ENCODE peak calls at places on chromosomes 7 and 10, in six cellular contexts. C is endothelial cell of umbilical vein, H is fibroblast of lung, I is endodermal cell, S is GM23248, M is IMR-90. A is an unnamed sample. For H3K36me3, the result is how much of the 10 kb centered on the place peaks cover.

GRCh38 chr7:111903797-111904196 is 302.4 kb downstream of the DOCK4 start:
- DNase-seq in I (no peak), M (no peak), H (peak), C (no peak), S (no peak), A (no peak)

GRCh38 chr10:132510174-132510611 is 27.4 kb upstream of the INPP5A start:
- DNase-seq in I (peak), S (no peak), C (no peak), H (no peak), M (no peak), A (no peak)

GRCh38 chr7:125668321-125668993 is 738.8 kb upstream of the POT1 start:
- DNase-seq in S (no peak), C (no peak), M (no peak), I (no peak), H (peak), A (no peak)

GRCh38 chr7:98086231-98086855 is 20.3 kb upstream of the LMTK2 start:
- DNase-seq in H (no peak), M (no peak), C (no peak), I (no peak), S (no peak), A (no peak)

GRCh38 chr10:69819713-69820506 is 18.2 kb downstream of the COL13A1 start:
- DNase-seq in I (no peak), M (peak), H (peak), C (peak), S (peak), A (no peak)

GRCh38 chr7:45591101-45591906 is 17.1 kb downstream of the ADCY1 start:
- DNase-seq in S (no peak), C (no peak), I (peak), M (no peak), H (no peak), A (no peak)

GRCh38 chr7:144517762-144518161 is 114.3 kb upstream of the NOBOX start:
- DNase-seq in S (no peak), C (peak), M (no peak), I (no peak), H (no peak), A (no peak)

GRCh38 chr7:116899308-116899707 is 36.9 kb downstream of the CAPZA2 start:
- DNase-seq in C (no peak), I (no peak), S (peak), M (no peak), H (no peak), A (no peak)

GRCh38 chr10:121696854-121697253 is 98.6 kb upstream of the FGFR2 start:
- DNase-seq in H (no peak), M (no peak), I (peak), C (peak), S (peak), A (no peak)

GRCh38 chr7:7861211-7861633 is 107.4 kb upstream of the GLCCI1 start:
- DNase-seq in S (peak), H (peak), I (no peak), M (peak), C (peak), A (no peak)

GRCh38 chr10:10975647-10976046 is 42.0 kb upstream of the CELF2 start:
- DNase-seq in S (peak), C (no peak), I (no peak), M (no peak), H (no peak), A (no peak)

GRCh38 chr10:17216217-17216900 is 11.7 kb upstream of the VIM start:
- DNase-seq in C (peak), H (peak), I (peak), S (peak), M (peak), A (no peak)

GRCh38 chr10:49740346-49741107 is 21.6 kb downstream of the OGDHL start:
- DNase-seq in M (no peak), I (peak), S (no peak), H (no peak), C (no peak), A (no peak)

GRCh38 chr7:122135275-122135674 is 8.8 kb downstream of the AASS start:
- DNase-seq in H (no peak), M (no peak), S (no peak), I (no peak), C (no peak), A (no peak)

GRCh38 chr7:148050492-148051158 is 539.9 kb upstream of the C7orf33 start:
- DNase-seq in I (no peak), C (no peak), H (no peak), M (no peak), S (no peak), A (no peak)

GRCh38 chr10:13984647-13985155 is 346.0 kb downstream of the FRMD4A start:
- DNase-seq in M (peak), I (no peak), C (peak), S (peak), H (peak), A (no peak)

GRCh38 chr10:30505543-30506298 is 71.7 kb downstream of the MAP3K8 start:
- DNase-seq in I (no peak), M (no peak), C (no peak), S (no peak), H (no peak), A (no peak)

GRCh38 chr10:33015798-33016547 is 57.9 kb upstream of the ITGB1 start:
- DNase-seq in I (no peak), C (no peak), H (peak), S (peak), M (peak), A (no peak)

GRCh38 chr7:157685430-157686284 is 348.9 kb downstream of the DNAJB6 start:
- DNase-seq in H (no peak), S (no peak), M (no peak), I (peak), C (no peak), A (no peak)

GRCh38 chr7:87608443-87608842 is 7.8 kb upstream of the ABCB1 start:
- DNase-seq in I (no peak), H (peak), C (peak), S (no peak), M (no peak), A (no peak)

GRCh38 chr7:28155019-28155660 is 25.5 kb downstream of the JAZF1 start:
- DNase-seq in I (no peak), M (no peak), C (no peak), H (no peak), S (peak), A (no peak)

GRCh38 chr7:33886100-33886623 is 19.2 kb upstream of the BMPER start:
- DNase-seq in H (no peak), M (peak), C (no peak), I (peak), S (peak), A (peak)

GRCh38 chr7:18829518-18830252 is 287.8 kb downstream of the TWIST1 start:
- DNase-seq in C (no peak), S (peak), M (peak), I (no peak), H (peak), A (no peak)

GRCh38 chr7:107744345-107744750 is 406 bp downstream of the CBLL1 start:
- DNase-seq in S (no peak), C (no peak), M (no peak), H (no peak), I (no peak), A (no peak)

DNA sequence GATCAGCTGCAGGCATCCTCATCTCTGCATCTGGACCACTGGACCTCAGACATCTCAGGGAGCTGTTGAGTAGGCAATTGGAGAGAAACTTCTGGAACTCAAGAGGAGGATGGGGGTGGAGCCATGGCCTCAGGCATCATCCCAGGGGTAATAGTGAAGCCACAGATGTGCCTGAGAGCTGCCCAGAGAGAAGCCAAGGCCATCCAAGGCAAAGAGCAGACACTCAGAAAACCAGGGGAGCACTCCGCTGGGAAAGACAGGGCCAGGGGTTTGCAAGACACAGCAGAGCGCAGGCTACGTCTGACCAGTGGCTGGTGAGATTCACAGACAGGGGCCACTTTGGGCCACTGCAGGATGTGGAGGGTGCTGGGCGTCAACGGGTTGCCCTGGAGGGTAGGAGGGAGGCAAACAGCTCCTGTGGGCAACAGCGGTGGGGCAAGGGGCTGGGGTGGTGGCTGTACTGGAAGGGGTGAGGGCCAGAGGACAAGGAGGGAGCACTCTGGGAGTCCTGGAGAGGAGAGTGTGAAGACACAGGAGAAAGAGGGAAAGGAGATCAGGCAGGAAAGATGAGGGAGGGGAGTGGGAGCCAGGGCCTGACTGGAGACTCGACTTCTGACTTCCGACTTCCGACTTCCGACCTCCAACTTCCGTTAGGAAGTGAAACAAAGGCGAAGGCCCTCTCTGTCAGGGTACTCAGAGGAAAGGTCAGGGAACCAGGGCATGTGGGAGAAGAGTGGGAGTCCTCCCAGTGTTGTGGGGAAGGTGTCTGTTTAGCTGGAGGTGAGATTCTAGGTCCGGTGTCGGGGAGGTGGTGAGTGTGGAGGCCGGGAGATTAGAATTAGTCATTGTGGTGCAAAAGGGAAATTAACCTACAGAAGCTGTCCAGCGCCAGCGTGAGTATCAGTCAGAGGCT is 69.7 kb upstream of the ANTXRL start:
- DNase-seq in S (peak), H (no peak), I (no peak), M (no peak), C (no peak), A (no peak)
- H3K9ac ChIP-seq in S (no peak), H (no peak), I (no peak), M (no peak), C (no peak), A (no peak)

GRCh38 chr7:155232911-155233702 is 64.6 kb upstream of the INSIG1 start:
- DNase-seq in S (peak), I (no peak), M (peak), C (no peak), H (no peak), A (no peak)
- H3K36me3 ChIP-seq in S (under half), I (under half), M (under half), C (under half), H (under half), A (under half)

GRCh38 chr10:22620140-22620857 is 94.1 kb downstream of the PIP4K2A start:
- DNase-seq in I (no peak), S (peak), C (peak), H (peak), M (peak), A (no peak)
- H3K9ac ChIP-seq in I (no peak), S (peak), C (peak), H (no peak), M (no peak), A (no peak)

GRCh38 chr10:129564923-129565322 is 97.9 kb downstream of the MGMT start:
- DNase-seq in I (no peak), S (no peak), C (no peak), H (no peak), M (no peak), A (no peak)

GRCh38 chr10:129560355-129560754 is 93.3 kb downstream of the MGMT start:
- DNase-seq in H (no peak), I (no peak), M (no peak), C (no peak), S (no peak), A (no peak)

GRCh38 chr10:129562487-129562886 is 95.4 kb downstream of the MGMT start:
- DNase-seq in I (no peak), H (no peak), S (no peak), M (no peak), C (no peak), A (no peak)
- H3K36me3 ChIP-seq in I (under half), H (under half), S (under half), M (under half), C (under half), A (under half)

DNA sequence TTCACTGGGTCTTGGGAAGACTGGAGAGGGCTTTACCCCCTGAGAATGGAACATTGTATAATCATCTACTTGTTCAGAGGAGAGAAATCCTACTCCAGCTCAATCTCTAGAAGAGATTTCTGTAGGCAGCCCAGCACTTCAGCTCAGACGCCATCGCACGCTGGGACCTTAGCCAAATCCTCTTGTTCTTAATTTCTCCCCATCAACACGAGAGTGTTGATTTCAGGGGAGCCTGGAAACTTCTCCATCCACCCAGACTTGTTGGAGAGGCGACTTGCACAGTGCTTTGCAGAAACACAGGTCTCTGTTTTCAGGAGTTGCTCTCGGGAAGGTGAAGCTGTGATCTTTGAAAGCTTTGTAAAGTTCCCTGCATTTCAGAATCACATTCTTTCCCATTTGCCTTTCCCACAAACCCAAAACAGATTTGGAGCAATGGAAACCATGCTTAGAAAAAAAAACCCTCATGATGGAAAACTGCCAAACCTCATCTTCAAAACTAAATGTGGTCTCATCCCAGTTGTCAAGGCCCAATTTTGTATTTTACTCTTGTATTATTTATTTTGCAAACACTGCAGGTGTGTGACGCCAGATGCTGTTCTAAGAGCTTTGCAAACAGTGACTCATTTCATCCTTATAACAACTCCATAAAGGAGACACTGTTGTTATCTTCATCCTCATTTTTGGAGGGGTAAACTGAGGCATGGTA is 60.9 kb downstream of the CALML3 start:
- DNase-seq in C (no peak), M (no peak), I (no peak), H (peak), S (peak), A (no peak)
- H3K9ac ChIP-seq in C (no peak), M (no peak), I (no peak), H (no peak), S (peak), A (no peak)

GRCh38 chr7:137801003-137801402 is 45.8 kb downstream of the DGKI start:
- DNase-seq in S (peak), I (no peak), C (peak), H (peak), M (peak), A (no peak)

GRCh38 chr7:137798073-137798763 is 48.6 kb downstream of the DGKI start:
- DNase-seq in I (no peak), H (no peak), M (no peak), S (no peak), C (no peak), A (no peak)
- H3K36me3 ChIP-seq in I (under half), H (under half), M (under half), S (under half), C (under half), A (under half)

DNA sequence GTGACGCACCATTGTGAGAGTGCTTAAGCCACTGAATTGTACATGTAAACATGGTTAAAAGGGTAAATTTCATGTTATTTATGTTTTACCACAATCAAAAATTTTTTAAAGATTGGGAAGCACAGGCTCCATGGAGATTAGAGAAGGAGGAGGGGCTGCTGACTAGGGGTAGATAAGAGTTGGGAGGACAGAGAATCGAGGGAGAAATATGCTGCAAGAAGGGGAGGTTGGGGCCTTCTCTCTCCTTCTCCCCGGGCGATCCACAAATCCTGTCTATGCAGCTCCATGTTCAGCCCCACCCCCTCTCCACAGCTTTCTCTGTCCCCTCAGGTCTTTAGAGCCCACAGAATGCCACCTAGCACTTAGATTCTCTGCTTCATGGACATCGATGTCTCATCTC is 12.1 kb downstream of the ZNF467 start:
- DNase-seq in H (no peak), S (no peak), M (no peak), C (no peak), I (no peak), A (no peak)
- H3K9ac ChIP-seq in H (no peak), S (no peak), M (no peak), C (no peak), I (no peak), A (no peak)

GRCh38 chr7:6650521-6651011 is 13.4 kb downstream of the ZNF316 start:
- DNase-seq in I (peak), C (no peak), H (no peak), M (no peak), S (no peak), A (no peak)
- H3K36me3 ChIP-seq in I (under half), C (under half), H (under half), M (half or more), S (under half), A (half or more)

DNA sequence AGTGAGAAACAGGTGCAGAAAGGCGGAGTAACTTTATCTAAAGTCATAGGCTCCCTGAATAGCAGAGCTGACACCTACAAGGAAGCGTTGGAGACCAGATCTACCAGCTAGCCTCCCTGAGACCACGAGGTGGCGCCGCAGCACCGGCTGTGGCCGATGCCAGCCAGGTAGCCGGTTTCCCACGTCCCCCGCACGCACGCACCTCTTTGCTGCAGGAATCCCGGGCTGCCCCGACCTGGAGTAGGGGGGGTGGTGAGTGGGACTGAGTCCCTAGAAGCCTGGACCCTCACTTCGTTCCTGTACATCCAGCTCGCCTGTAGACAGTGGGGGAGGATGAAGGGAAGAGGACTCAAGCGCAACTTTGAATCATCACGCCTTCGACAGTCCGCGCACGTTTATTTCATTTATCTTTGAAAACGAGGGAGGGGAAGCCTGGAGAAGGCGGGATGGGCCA is 3.7 kb downstream of the ELOVL3 start:
- DNase-seq in I (peak), C (peak), M (peak), H (peak), S (peak), A (peak)
- H3K9ac ChIP-seq in I (no peak), C (no peak), M (no peak), H (no peak), S (peak), A (peak)

A was measured in NT2/D1.